ENCODE peak calls at places on chromosomes 13 and 19, in seven cellular contexts. C is PC-9, A is astrocyte of the spinal cord, K is fibroblast of the aortic adventitia, P is lower leg skin, I is transverse colon, E is AG10803. Z is an unnamed sample.

GRCh38 chr13:97322740-97323342 is 100.7 kb downstream of the MBNL2 start:
- DNase-seq in C (no peak), A (peak), K (peak), P (no peak), I (no peak), E (peak), Z (peak)

GRCh38 chr19:7744199-7744786 is 3.0 kb downstream of the CD209 start:
- DNase-seq in C (no peak), A (no peak), K (no peak), P (no peak), I (no peak), E (no peak), Z (no peak)

GRCh38 chr13:27008733-27009132 is 162.9 kb downstream of the USP12 start:
- DNase-seq in C (no peak), A (no peak), K (no peak), P (peak), I (no peak), E (no peak), Z (no peak)

GRCh38 chr19:35295792-35296462 is 4.0 kb downstream of the MAG start:
- DNase-seq in C (no peak), A (no peak), K (no peak), P (no peak), I (peak), E (no peak), Z (no peak)

GRCh38 chr19:20662421-20663105 is 1.2 kb upstream of the ZNF626 start:
- DNase-seq in C (no peak), A (no peak), K (no peak), P (no peak), I (no peak), E (no peak), Z (no peak)

GRCh38 chr19:45164577-45165335 is 4.0 kb upstream of the NKPD1 start:
- DNase-seq in C (peak), A (peak), K (peak), P (peak), I (peak), E (peak), Z (peak)

GRCh38 chr19:35533822-35534521 is 716 bp downstream of the GAPDHS start:
- DNase-seq in C (peak), A (no peak), K (peak), P (no peak), I (peak), E (peak), Z (peak)

GRCh38 chr19:919157-920050 is 2.3 kb downstream of the KISS1R start:
- DNase-seq in C (peak), A (no peak), K (no peak), P (no peak), I (no peak), E (no peak), Z (no peak)

GRCh38 chr13:75425216-75426009 is 56.6 kb downstream of the TBC1D4 start:
- DNase-seq in C (no peak), A (no peak), K (peak), P (no peak), I (no peak), E (no peak), Z (no peak)

GRCh38 chr19:5460748-5461147 is 5.5 kb downstream of the ZNRF4 start:
- DNase-seq in C (no peak), A (no peak), K (no peak), P (no peak), I (no peak), E (no peak), Z (no peak)

GRCh38 chr19:2627855-2628254 is 74.6 kb downstream of the GNG7 start:
- DNase-seq in C (no peak), A (no peak), K (peak), P (no peak), I (no peak), E (peak), Z (peak)

GRCh38 chr19:33794578-33795369 is 1.9 kb upstream of the KCTD15 start:
- DNase-seq in C (no peak), A (peak), K (peak), P (no peak), I (no peak), E (no peak), Z (peak)

GRCh38 chr13:50993371-50993770 is 83.8 kb downstream of the RNASEH2B start:
- DNase-seq in C (no peak), A (no peak), K (no peak), P (no peak), I (no peak), E (no peak), Z (no peak)
- H3K4me3 ChIP-seq in C (no peak), A (no peak), K (no peak), P (no peak), I (no peak), E (no peak), Z (no peak)

GRCh38 chr19:10812902-10813404 is 23.1 kb downstream of the TMED1 start:
- DNase-seq in C (peak), A (peak), K (peak), P (no peak), I (peak), E (peak), Z (peak)

GRCh38 chr19:10816691-10817090 is 19.3 kb downstream of the TMED1 start:
- DNase-seq in C (no peak), A (no peak), K (no peak), P (no peak), I (no peak), E (no peak), Z (no peak)

GRCh38 chr19:10815969-10816635 is 19.9 kb downstream of the TMED1 start:
- DNase-seq in C (no peak), A (no peak), K (peak), P (no peak), I (no peak), E (peak), Z (peak)

GRCh38 chr19:10817291-10818038 is 18.5 kb downstream of the TMED1 start:
- DNase-seq in C (no peak), A (peak), K (peak), P (peak), I (peak), E (peak), Z (peak)

DNA sequence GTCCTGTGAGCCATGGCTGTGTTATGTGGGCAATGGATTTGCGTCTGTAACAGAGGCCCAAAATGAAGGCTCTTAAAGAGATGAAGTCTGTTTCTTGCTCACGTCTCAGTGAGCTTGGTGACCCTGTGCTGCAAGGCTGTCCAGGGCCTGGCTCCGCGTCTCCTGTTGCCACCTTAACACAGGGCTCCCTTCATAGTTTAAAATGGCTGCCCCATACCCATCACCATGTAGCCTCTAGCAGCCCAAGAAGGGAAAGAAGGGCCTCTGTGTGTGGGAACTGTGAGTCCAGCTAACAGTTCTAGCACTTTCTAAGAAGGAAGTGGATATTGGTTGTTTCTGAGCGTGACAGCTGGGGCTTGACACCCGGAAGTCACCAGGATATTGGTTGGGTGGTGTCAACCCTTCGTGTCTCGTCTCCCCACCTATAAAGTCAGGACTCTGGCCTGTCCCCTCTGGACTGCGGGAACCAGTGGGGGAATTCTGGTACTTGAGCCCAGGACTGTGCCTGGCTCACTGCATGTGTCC is 20.9 kb downstream of the TMED1 start:
- DNase-seq in C (no peak), A (no peak), K (no peak), P (no peak), I (no peak), E (no peak), Z (no peak)
- H3K4me3 ChIP-seq in C (no peak), A (no peak), K (peak), P (no peak), I (no peak), E (peak), Z (peak)

GRCh38 chr13:32150794-32151193 is 119.2 kb downstream of the FRY start:
- DNase-seq in C (no peak), A (peak), K (peak), P (peak), I (peak), E (peak), Z (peak)
- H3K4me3 ChIP-seq in C (no peak), A (no peak), K (no peak), P (no peak), I (no peak), E (no peak), Z (no peak)

DNA sequence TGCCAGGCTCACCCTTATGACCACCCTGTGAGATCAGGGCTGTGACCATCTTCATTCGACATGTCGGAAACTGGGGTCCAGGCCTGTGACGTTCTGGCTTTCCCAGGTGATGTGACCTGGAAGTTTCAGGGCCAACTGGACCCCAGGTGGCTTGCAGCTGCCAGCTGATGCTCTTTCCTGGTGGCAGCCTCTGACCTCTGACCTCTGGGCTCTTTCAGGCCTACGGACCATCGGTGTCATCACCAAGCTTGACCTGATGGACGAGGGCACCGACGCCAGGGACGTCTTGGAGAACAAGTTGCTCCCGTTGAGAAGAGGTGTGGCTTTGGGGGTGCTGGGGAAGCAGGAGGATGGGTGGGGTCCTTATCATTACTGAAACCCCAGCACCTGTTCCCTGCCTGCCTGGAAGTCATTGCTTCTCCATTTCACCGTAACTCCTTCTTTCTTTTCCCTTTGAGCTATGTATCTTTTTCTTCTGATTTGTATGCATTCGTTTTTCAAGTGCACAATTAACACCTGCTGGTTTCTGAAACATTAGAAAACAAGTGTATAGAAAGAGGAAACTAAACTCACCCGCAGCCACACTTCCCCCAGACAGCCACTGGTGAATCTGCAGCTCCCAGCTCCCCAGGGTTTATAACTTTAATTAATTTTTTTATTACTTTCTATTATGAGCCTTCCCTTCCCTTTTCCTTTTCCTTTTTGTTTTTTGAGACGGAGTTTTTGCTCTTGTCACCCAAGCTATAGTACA is 58.9 kb downstream of the TMED1 start:
- DNase-seq in C (no peak), A (no peak), K (no peak), P (no peak), I (peak), E (no peak), Z (no peak)
- H3K4me3 ChIP-seq in C (no peak), A (no peak), K (no peak), P (no peak), I (no peak), E (no peak), Z (no peak)

DNA sequence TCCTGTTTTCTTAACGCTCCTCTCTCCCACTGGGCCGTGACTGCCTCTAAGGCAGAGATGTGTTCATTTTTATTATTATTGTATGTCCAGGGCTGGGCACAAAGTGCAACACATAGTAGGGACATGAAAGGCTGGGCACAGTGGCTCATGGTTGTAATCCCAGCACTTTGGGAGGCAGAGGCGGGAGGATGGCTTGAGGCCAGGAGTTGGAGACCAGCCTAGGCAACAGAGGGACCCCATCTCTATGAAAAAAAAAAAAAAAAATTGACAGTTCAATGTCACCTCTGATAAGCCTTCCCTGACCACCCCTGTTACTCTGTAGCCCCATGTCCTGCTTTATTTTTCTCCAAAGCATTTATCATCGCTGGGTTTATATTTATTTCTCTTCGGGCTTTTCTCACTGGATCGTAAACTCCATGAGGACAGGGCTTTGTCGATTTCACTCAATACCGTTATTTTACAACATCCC is 481 bp upstream of the SAE1 start:
- DNase-seq in C (no peak), A (no peak), K (no peak), P (no peak), I (no peak), E (no peak), Z (no peak)
- H3K4me3 ChIP-seq in C (peak), A (no peak), K (no peak), P (no peak), I (peak), E (no peak), Z (no peak)

DNA sequence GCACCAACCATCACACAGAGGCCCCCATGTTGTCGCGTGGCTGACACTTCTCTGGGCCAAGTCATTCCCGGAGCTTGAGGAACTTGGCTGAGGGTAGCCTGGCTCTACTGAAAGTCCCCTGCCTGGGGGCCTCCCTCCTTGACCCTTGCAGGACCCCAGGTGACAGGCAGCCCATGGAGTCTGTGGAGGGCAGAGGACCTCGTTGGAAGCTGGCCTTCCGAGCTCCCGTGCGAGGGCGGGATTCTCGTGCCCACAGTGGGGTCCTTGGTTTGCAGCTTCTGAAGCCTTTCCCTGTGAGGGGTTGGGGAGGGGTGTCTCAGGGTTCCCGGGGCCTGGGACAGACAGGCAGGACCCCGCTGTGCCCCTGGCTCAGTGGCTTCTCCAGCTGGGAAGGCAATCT is 16.4 kb downstream of the NMRK2 start:
- DNase-seq in C (no peak), A (no peak), K (no peak), P (no peak), I (no peak), E (no peak), Z (no peak)
- H3K4me3 ChIP-seq in C (no peak), A (no peak), K (no peak), P (no peak), I (no peak), E (no peak), Z (no peak)

DNA sequence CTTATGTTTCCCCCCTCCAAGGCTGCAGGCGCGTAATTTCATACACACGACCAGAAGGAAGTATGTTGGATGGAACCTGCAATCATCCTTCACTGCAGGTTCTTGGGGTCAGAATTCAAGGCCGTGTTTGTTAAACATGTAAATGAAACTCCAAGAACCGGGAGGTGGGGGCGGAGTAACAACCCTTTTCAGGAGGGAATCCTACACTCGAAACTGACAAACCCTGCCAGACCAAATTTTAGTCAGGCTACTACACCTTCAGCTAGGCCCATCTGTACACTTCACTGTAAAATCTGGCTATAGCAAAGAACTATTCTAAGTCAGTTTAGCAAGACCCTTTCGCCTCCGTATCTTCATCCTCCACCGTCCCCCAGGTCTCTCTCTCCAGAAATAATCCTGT is 1.2 kb downstream of the ZNF607 start:
- DNase-seq in C (no peak), A (no peak), K (no peak), P (no peak), I (no peak), E (no peak), Z (no peak)
- H3K4me3 ChIP-seq in C (peak), A (peak), K (peak), P (no peak), I (peak), E (peak), Z (peak)